ENCODE peak calls at places on chromosomes 7 and 10, in nine cellular contexts. Z is left lung; U is dorsolateral prefrontal cortex; C is osteoblast; D is cardiac fibroblast; Y is activated CD8-positive, alpha-beta T cell treated with anti-CD3 and anti-CD28 coated beads for 36 hours; H is stomach; F is activated B cell treated with CpG ODN at 0.5 μM for 24 hours; X is iPS DF 19.7. S is an unnamed sample.

GRCh38 chr10:61971016-61971350 is 69.5 kb downstream of the ARID5B start:
- DNase-seq in Z (no peak), U (no peak), C (no peak), D (peak; percentile 59), Y (no peak), H (no peak), F (no peak), X (no peak), S (no peak)

GRCh38 chr10:27695704-27696103 is 49.9 kb downstream of the MKX start:
- DNase-seq in Z (no peak), U (no peak), C (peak; percentile 51), D (no peak), Y (no peak), H (no peak), F (no peak), X (no peak), S (no peak)

GRCh38 chr10:14259696-14260595 is 70.8 kb downstream of the FRMD4A start:
- DNase-seq in Z (no peak), U (no peak), C (no peak), D (no peak), Y (no peak), H (no peak), F (no peak), X (no peak), S (no peak)

GRCh38 chr7:82805527-82805960 is 357.1 kb downstream of the PCLO start:
- DNase-seq in Z (peak; percentile 39), U (no peak), C (peak; percentile 14), D (peak; percentile 85), Y (no peak), H (no peak), F (no peak), X (peak; percentile 40), S (peak; percentile 61)

GRCh38 chr7:73912223-73912622 is 51.3 kb downstream of the TMEM270 start:
- DNase-seq in Z (no peak), U (no peak), C (no peak), D (no peak), Y (no peak), H (peak; percentile 18), F (no peak), X (no peak), S (no peak)

GRCh38 chr10:132788180-132788830 is 2.4 kb upstream of the NKX6-2 start:
- DNase-seq in Z (no peak), U (no peak), C (peak; percentile 96), D (peak; percentile 16), Y (no peak), H (peak; percentile 49), F (no peak), X (no peak), S (no peak)

GRCh38 chr7:84507529-84507928 is 312.9 kb upstream of the SEMA3A start:
- DNase-seq in Z (no peak), U (no peak), C (no peak), D (no peak), Y (no peak), H (no peak), F (no peak), X (no peak), S (no peak)

GRCh38 chr10:117004238-117004626 is 755 bp downstream of the SHTN1 start:
- DNase-seq in Z (no peak), U (no peak), C (peak; percentile 76), D (no peak), Y (no peak), H (no peak), F (no peak), X (no peak), S (no peak)

GRCh38 chr7:32163911-32164310 is 93.7 kb upstream of the PDE1C start:
- DNase-seq in Z (no peak), U (no peak), C (no peak), D (peak; percentile 23), Y (no peak), H (no peak), F (no peak), X (no peak), S (no peak)

GRCh38 chr10:30435068-30435422 is 1.1 kb downstream of the MAP3K8 start:
- DNase-seq in Z (no peak), U (no peak), C (no peak), D (peak; percentile 65), Y (no peak), H (peak; percentile 39), F (no peak), X (no peak), S (peak; percentile 24)

GRCh38 chr10:129887986-129888783 is 75.9 kb downstream of the EBF3 start:
- DNase-seq in Z (peak; percentile 63), U (no peak), C (no peak), D (no peak), Y (no peak), H (no peak), F (no peak), X (no peak), S (no peak)

GRCh38 chr10:125025341-125025740 is 83.4 kb downstream of the ZRANB1 start:
- DNase-seq in Z (no peak), U (no peak), C (no peak), D (no peak), Y (no peak), H (no peak), F (no peak), X (no peak), S (no peak)

GRCh38 chr7:380724-381210 is 90.8 kb downstream of the FOXL3 start:
- DNase-seq in Z (peak; percentile 43), U (no peak), C (peak; percentile 79), D (no peak), Y (no peak), H (peak; percentile 23), F (no peak), X (no peak), S (no peak)

GRCh38 chr10:932589-932988 is 1.1 kb upstream of the LARP4B start:
- DNase-seq in Z (peak; percentile 82), U (no peak), C (peak; percentile 22), D (no peak), Y (no peak), H (no peak), F (no peak), X (no peak), S (no peak)

GRCh38 chr7:114048386-114049235 is 129.8 kb upstream of the PPP1R3A start:
- DNase-seq in Z (no peak), U (no peak), C (peak; percentile 46), D (peak; percentile 48), Y (no peak), H (no peak), F (no peak), X (no peak), S (no peak)

GRCh38 chr7:37916017-37916672 is 472 bp downstream of the SFRP4 start:
- DNase-seq in Z (peak; percentile 78), U (no peak), C (no peak), D (no peak), Y (peak; percentile 12), H (no peak), F (no peak), X (no peak), S (no peak)

GRCh38 chr7:116963234-116963633 is 9.9 kb downstream of the ST7 start:
- DNase-seq in Z (no peak), U (no peak), C (no peak), D (no peak), Y (no peak), H (no peak), F (no peak), X (no peak), S (no peak)

GRCh38 chr7:6256709-6257535 is 15.5 kb downstream of the CYTH3 start:
- DNase-seq in Z (no peak), U (no peak), C (peak; percentile 57), D (peak; percentile 72), Y (peak; percentile 63), H (no peak), F (no peak), X (no peak), S (no peak)

GRCh38 chr10:20955355-20955893 is 58.3 kb upstream of the NEBL start:
- DNase-seq in Z (no peak), U (no peak), C (no peak), D (no peak), Y (peak; percentile 5), H (no peak), F (no peak), X (no peak), S (no peak)

GRCh38 chr7:100629117-100629711 is 12.1 kb downstream of the TFR2 start:
- DNase-seq in Z (no peak), U (no peak), C (peak; percentile 88), D (peak; percentile 23), Y (peak; percentile 55), H (peak; percentile 31), F (no peak), X (no peak), S (peak; percentile 60)

GRCh38 chr10:224571-224970 is 89.3 kb downstream of the ZMYND11 start:
- DNase-seq in Z (no peak), U (no peak), C (no peak), D (no peak), Y (no peak), H (no peak), F (no peak), X (no peak), S (no peak)

S was measured in cerebellar cortex.